ENCODE peak calls at places on chromosomes 2 and 18, in nine cellular contexts. L is mammary epithelial cell, J is pancreas, C is skeletal muscle cell, F is stomach, Z is AG09309, K is esophagus squamous epithelium, N is GM12878, Q is cardiac fibroblast. R is an unnamed sample.

GRCh38 chr2:56687169-56687568 is 503.4 kb downstream of the CCDC85A start:
- DNase-seq in L (peak), C (peak), J (no peak), K (no peak), F (no peak), Q (peak), N (no peak), Z (no peak), R (no peak)

GRCh38 chr2:47243596-47244323 is 88.7 kb upstream of the STPG4 start:
- DNase-seq in F (no peak), N (no peak), Q (no peak), K (no peak), L (no peak), Z (no peak), J (no peak), C (no peak), R (no peak)

GRCh38 chr2:193303464-193303863 is 1108.7 kb upstream of the TMEFF2 start:
- DNase-seq in C (no peak), K (no peak), J (no peak), Z (no peak), F (no peak), N (no peak), L (no peak), Q (no peak), R (no peak)

GRCh38 chr2:128710242-128710641 is 391.6 kb upstream of the HS6ST1 start:
- DNase-seq in K (no peak), J (no peak), N (no peak), F (no peak), Z (no peak), Q (no peak), L (no peak), C (no peak), R (no peak)

GRCh38 chr2:7071137-7071536 is 153.9 kb downstream of the RNF144A start:
- DNase-seq in N (no peak), J (no peak), F (no peak), C (no peak), Z (no peak), Q (no peak), K (no peak), L (no peak), R (no peak)

GRCh38 chr2:138272524-138273210 is 228.9 kb upstream of the SPOPL start:
- DNase-seq in Q (no peak), F (no peak), N (no peak), J (no peak), K (no peak), C (no peak), L (no peak), Z (no peak), R (no peak)

GRCh38 chr18:7575465-7576026 is 8.4 kb downstream of the PTPRM start:
- DNase-seq in K (no peak), L (peak), N (no peak), Q (peak), F (no peak), J (no peak), Z (no peak), C (no peak), R (no peak)

GRCh38 chr2:100008960-100009359 is 133.4 kb downstream of the AFF3 start:
- DNase-seq in K (no peak), N (no peak), Q (peak), Z (peak), L (no peak), J (no peak), C (no peak), F (no peak), R (no peak)

DNA sequence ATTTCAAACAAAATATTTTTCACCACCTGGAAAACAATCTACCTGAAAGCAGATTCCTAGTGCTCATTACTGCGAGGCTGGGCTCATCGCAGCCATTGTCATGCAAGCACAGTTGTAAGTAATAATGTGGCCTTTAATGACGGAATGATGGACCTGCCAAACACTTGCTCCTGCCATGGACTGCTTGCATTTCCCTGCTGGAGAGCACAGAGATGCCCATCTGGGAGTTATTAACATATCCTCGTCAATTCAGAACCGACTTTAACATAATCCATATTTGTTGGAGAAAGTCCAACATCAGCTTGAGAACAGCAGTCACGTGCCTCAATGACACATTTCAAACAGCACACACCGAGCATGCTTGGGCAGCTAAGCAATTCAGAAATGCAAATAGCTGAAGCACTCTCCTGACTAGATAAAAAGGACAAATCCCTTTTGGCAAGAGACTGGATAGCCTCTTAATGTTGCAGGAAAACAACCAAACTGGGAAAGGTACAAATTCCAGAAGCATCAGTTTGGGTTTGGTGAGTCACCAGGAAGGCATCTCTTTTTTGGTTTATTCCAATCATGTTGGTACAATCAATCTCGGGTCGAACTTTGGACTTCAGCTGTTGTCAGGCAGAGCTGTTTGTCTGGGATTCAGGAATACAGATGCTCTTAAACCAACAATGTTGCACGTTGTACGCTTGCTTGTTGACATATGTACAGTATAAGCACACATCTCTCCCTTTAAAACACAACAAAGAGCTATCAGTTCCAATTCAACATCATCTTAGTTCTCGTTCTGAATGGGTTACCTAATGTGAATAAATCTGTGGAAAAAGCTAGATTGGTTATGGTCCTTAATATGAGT is 395.9 kb downstream of the LNPK start:
- DNase-seq in Z (peak), C (peak), K (no peak), F (no peak), Q (no peak), J (no peak), L (no peak), N (no peak), R (no peak)
- H3K4me3 ChIP-seq in Z (no peak), C (no peak), K (no peak), F (no peak), Q (no peak), J (no peak), L (no peak), N (no peak), R (no peak)

GRCh38 chr2:84855730-84856129 is 25.2 kb downstream of the TRABD2A start:
- DNase-seq in L (no peak), F (no peak), K (no peak), Z (no peak), N (no peak), J (no peak), C (no peak), Q (no peak), R (no peak)

GRCh38 chr2:84851876-84852275 is 29.0 kb downstream of the TRABD2A start:
- DNase-seq in Z (no peak), C (no peak), F (no peak), L (no peak), N (no peak), J (no peak), Q (no peak), K (no peak), R (no peak)

GRCh38 chr2:84856785-84857184 is 24.1 kb downstream of the TRABD2A start:
- DNase-seq in F (no peak), K (no peak), J (no peak), N (no peak), Q (no peak), L (no peak), C (no peak), Z (no peak), R (no peak)

GRCh38 chr2:84857566-84857965 is 23.3 kb downstream of the TRABD2A start:
- DNase-seq in N (no peak), C (no peak), K (no peak), L (no peak), J (no peak), F (no peak), Z (no peak), Q (no peak), R (no peak)

GRCh38 chr2:84854835-84855234 is 26.0 kb downstream of the TRABD2A start:
- DNase-seq in K (no peak), J (no peak), N (no peak), Z (no peak), L (no peak), C (no peak), Q (no peak), F (no peak), R (no peak)
- H3K4me3 ChIP-seq in K (no peak), J (no peak), N (no peak), Z (no peak), L (no peak), C (no peak), Q (no peak), F (no peak), R (no peak)

GRCh38 chr2:96842600-96842999 is 1.2 kb downstream of the ANKRD23 start:
- DNase-seq in Z (no peak), K (no peak), F (no peak), Q (no peak), J (peak), L (no peak), C (no peak), N (no peak), R (no peak)

GRCh38 chr2:96841707-96842495 is 1.9 kb downstream of the ANKRD23 start:
- DNase-seq in Z (no peak), J (peak), C (no peak), L (no peak), N (no peak), Q (no peak), K (no peak), F (no peak), R (no peak)

GRCh38 chr2:96839288-96839874 is 4.4 kb downstream of the ANKRD23 start:
- DNase-seq in F (peak), J (peak), Z (no peak), C (no peak), L (peak), Q (no peak), K (peak), N (no peak), R (no peak)

GRCh38 chr2:96838345-96839287 is 5.2 kb downstream of the ANKRD23 start:
- DNase-seq in Z (no peak), C (no peak), K (no peak), F (no peak), N (no peak), J (peak), Q (no peak), L (no peak), R (no peak)

DNA sequence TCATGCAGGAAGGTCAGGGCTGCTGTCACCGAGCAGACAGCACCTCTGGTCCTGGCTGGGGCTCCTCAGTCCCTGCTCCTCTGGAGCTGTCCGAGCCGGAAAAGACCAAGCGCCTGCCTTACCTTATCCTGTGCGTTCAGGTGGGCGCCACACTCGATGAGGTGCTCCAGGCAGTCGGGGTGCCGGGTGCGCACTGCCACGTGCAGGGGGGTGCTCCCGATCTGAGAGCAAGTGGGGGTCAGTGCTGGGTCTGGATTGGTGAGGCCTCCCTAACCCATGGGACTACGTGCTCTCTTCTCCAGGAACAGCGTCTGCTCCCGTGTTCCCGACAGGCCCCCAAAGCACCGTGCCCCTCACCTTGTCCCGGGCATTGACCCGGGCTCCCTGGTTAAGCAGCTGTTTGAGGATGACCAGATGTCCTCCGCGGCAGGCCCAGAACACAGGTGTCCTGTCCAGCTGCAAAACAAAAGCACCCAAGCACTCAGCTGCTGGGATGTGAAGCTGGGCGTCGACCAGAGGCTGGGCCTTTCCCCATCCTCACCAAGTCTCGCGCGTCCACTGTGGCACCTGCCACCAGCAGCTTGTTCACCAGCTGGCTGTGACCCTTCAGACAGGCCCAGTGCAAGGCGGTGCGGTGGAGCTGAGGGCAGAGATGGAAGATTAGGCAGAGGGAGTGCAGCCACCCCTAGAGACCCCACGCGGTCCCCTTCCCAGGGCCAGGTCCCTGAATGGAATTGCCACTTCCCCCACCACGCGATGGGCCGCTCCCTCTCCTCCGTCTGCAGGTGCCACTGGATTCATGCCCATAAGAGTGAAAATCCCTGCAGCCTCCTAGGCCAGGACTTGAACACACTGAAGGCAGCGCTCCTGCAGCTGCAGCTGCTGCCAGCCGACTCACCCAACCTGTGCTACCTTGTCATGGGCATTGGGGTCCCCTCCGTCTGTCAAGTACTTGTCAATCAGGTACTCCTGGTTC is 3.7 kb downstream of the ANKRD23 start:
- DNase-seq in Z (no peak), N (no peak), J (peak), L (no peak), Q (no peak), K (no peak), F (no peak), C (no peak), R (no peak)
- H3K4me3 ChIP-seq in Z (no peak), N (no peak), J (no peak), L (no peak), Q (no peak), K (peak), F (no peak), C (no peak), R (no peak)

DNA sequence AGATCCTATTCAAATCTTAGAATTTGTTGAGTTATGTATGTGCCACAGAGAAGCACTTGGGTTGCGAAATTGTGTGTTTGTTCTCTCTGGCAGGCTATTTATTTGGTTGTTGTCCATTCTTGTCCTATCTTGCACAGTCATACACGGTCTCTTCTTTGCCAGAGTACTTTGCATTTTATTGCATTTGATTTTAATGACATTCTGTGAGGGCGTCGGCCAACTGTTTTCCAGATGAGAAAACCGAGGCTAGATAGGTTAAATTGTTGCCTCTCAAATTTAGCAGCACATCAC is 31.4 kb upstream of the NABP1 start:
- DNase-seq in N (no peak), Q (peak), C (no peak), L (peak), J (no peak), Z (no peak), K (no peak), F (no peak), R (no peak)
- H3K4me3 ChIP-seq in N (no peak), Q (no peak), C (no peak), L (no peak), J (no peak), Z (no peak), K (no peak), F (no peak), R (no peak)

GRCh38 chr2:236644067-236644466 is 74.4 kb downstream of the ACKR3 start:
- DNase-seq in Z (no peak), Q (no peak), F (no peak), N (no peak), C (no peak), K (no peak), L (no peak), J (no peak), R (no peak)

GRCh38 chr2:236641051-236641450 is 71.4 kb downstream of the ACKR3 start:
- DNase-seq in Q (no peak), F (peak), C (no peak), L (no peak), N (no peak), Z (no peak), J (no peak), K (no peak), R (no peak)

GRCh38 chr2:236642125-236642524 is 72.5 kb downstream of the ACKR3 start:
- DNase-seq in Q (no peak), F (no peak), L (no peak), N (no peak), C (no peak), K (no peak), Z (no peak), J (no peak), R (no peak)

GRCh38 chr2:236643480-236643879 is 73.9 kb downstream of the ACKR3 start:
- DNase-seq in J (no peak), F (no peak), K (no peak), N (no peak), Q (no peak), L (no peak), C (no peak), Z (no peak), R (no peak)

DNA sequence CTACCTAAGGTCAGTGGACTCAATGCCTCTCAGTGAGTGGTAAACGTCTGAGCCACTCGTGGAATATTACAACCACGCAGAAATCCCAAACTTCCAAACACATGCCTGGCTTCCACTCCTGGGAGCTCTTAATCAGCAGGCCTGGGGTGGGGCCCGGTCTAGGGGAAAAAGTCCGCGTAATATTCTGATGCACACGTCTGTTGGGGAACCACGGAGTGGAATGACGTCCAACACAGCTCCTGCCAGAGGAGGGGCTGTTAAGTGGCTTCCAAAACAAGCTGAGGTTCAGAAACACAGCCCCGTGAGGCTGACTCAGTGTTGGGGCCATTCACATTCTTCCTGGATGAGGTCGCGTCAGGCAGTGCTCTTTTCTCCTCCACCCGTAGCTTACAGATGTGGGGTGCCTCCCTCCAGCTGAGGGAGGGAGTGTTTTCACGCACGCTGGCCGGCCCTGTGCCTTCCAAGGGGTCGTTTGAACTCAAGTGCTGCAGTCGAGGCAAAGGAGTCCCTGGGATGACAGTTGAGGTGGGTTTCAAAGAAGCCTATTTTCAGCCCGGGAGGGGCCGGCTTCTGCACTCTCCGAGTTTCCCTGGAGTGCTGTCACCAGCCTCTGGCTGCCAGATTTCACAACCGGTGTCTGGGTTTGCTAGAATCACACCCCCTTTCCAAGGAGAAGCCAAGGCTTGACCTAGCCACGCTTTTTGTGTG is 73.1 kb downstream of the ACKR3 start:
- DNase-seq in Z (peak), K (no peak), N (no peak), L (peak), F (peak), C (peak), Q (peak), J (peak), R (no peak)
- H3K4me3 ChIP-seq in Z (peak), K (peak), N (no peak), L (no peak), F (no peak), C (no peak), Q (no peak), J (no peak), R (no peak)

DNA sequence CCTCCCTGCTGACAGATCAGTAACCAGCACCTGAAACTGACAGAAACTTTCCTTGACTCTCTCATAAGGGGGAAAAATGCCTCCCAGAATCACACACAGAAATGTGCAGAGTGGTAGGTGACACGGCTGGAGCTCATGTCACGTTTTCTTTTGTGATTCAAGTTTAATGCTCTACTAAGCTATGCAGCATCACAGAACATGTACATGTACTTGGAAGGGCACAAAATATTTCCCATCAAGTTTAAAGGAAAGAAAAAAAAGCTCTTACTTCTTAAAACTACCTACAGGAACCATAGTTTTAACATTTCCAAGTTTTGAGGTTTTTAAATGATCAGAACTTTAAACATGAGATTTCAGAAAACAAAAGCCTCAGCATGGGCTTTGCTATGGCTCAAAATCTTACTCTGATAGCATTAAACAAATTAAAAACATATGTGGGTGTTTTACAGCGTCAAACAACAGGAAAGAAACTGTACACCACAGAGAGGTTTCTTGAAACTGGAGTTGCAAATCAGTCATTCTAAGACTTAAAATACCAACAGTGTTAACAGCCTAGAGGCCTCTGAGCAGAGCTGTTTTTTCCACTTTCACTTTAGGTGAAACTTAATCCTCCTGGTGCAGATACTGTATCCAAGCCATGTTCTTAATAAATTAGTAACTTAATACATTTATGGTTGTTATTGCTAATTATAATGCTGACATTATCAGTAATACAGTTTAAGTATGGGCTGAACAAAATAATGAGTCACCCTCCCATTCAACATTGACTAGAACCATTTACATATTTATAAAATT is 30.1 kb downstream of the MBP start:
- DNase-seq in F (no peak), L (peak), N (peak), Q (peak), K (no peak), J (no peak), C (peak), Z (peak), R (peak)
- H3K4me3 ChIP-seq in F (no peak), L (no peak), N (peak), Q (no peak), K (peak), J (no peak), C (peak), Z (peak), R (peak)

GRCh38 chr2:102355526-102356380 is at the start of gene IL18R1:
- DNase-seq in Q (peak), J (peak), K (no peak), C (peak), N (peak), F (peak), L (peak), Z (no peak), R (no peak)

GRCh38 chr2:102357975-102358374 is 2.4 kb downstream of the IL18R1 start:
- DNase-seq in K (no peak), L (no peak), J (no peak), Z (no peak), N (peak), C (no peak), F (no peak), Q (no peak), R (no peak)

GRCh38 chr2:102356741-102357140 is 1.1 kb downstream of the IL18R1 start:
- DNase-seq in L (no peak), Q (no peak), Z (no peak), N (no peak), C (no peak), F (no peak), J (no peak), K (no peak), R (no peak)

GRCh38 chr2:102358496-102358895 is 2.9 kb downstream of the IL18R1 start:
- DNase-seq in Q (no peak), N (no peak), J (no peak), Z (no peak), F (no peak), C (no peak), K (no peak), L (no peak), R (no peak)

DNA sequence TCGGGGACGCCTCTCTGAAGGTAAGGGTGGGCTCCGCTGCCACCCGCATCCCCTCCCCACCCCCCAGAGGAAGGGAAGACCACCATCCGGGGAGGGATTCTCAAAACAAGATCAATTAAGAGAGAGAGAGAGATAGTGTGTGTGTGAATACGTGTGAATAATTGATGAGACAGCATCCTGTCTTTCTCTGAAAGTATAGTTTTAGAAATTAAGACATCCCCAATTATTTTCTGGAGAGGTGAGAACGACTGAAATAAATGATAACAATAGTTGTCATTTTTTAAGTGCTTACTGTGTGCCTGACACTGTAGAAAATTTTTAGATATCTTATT is 751 bp downstream of the IL18R1 start:
- DNase-seq in J (no peak), F (no peak), L (no peak), K (no peak), N (no peak), C (no peak), Q (no peak), Z (no peak), R (no peak)
- H3K4me3 ChIP-seq in J (no peak), F (peak), L (peak), K (peak), N (peak), C (peak), Q (peak), Z (peak), R (no peak)

R was measured in Jurkat, Clone E6-1.